ENCODE peak calls at places on chromosome 9, in seven cellular contexts. H is heart right ventricle; S is lower lobe of right lung; O is CD8-positive, alpha-beta T cell; D is CD4-positive, CD25-positive, alpha-beta regulatory T cell; F is neuronal stem cell; V is GM12878. L is an unnamed sample. For H3K4me1, the result is how much of the 10 kb centered on the place peaks cover.

GRCh38 chr9:125594211-125594610 is 112.8 kb downstream of the MAPKAP1 start:
- DNase-seq in H (no peak), S (no peak), O (no peak), D (no peak), F (no peak), V (no peak), L (no peak)

GRCh38 chr9:79632060-79632459 is 60.3 kb downstream of the TLE4 start:
- DNase-seq in H (no peak), S (no peak), O (no peak), D (no peak), F (no peak), V (no peak), L (no peak)

GRCh38 chr9:3894764-3895163 is 369.0 kb upstream of the RFX3 start:
- DNase-seq in H (no peak), S (no peak), O (no peak), D (no peak), F (no peak), V (no peak), L (no peak)

GRCh38 chr9:130570200-130570599 is 9.2 kb upstream of the FUBP3 start:
- DNase-seq in H (no peak), S (no peak), O (no peak), D (no peak), F (no peak), V (no peak), L (peak)

GRCh38 chr9:21778300-21778699 is 24.1 kb upstream of the MTAP start:
- DNase-seq in H (no peak), S (no peak), O (no peak), D (peak), F (no peak), V (no peak), L (no peak)

GRCh38 chr9:2216591-2216990 is 201.4 kb downstream of the SMARCA2 start:
- DNase-seq in H (no peak), S (no peak), O (no peak), D (no peak), F (no peak), V (no peak), L (peak)

GRCh38 chr9:967436-967835 is 9.0 kb upstream of the DMRT3 start:
- DNase-seq in H (no peak), S (no peak), O (no peak), D (no peak), F (no peak), V (no peak), L (no peak)

GRCh38 chr9:95061916-95062600 is 255.5 kb downstream of the FANCC start:
- DNase-seq in H (no peak), S (no peak), O (no peak), D (no peak), F (no peak), V (no peak), L (no peak)

GRCh38 chr9:131402073-131402472 is 8.2 kb downstream of the PRRC2B start:
- DNase-seq in H (no peak), S (no peak), O (no peak), D (no peak), F (no peak), V (no peak), L (peak)

GRCh38 chr9:71980266-71981018 is 69.0 kb downstream of the C9orf85 start:
- DNase-seq in H (no peak), S (no peak), O (no peak), D (no peak), F (no peak), V (no peak), L (no peak)

GRCh38 chr9:90024823-90025222 is 420.0 kb downstream of the GADD45G start:
- DNase-seq in H (no peak), S (no peak), O (no peak), D (no peak), F (no peak), V (no peak), L (no peak)

GRCh38 chr9:76687861-76688374 is 76.3 kb upstream of the PCA3 start:
- DNase-seq in H (no peak), S (no peak), O (no peak), D (no peak), F (no peak), V (no peak), L (peak)

GRCh38 chr9:77712533-77713130 is 64.5 kb upstream of the GNA14 start:
- DNase-seq in H (no peak), S (no peak), O (no peak), D (no peak), F (no peak), V (no peak), L (peak)

GRCh38 chr9:21383627-21384026 is 1.6 kb downstream of the IFNA2 start:
- DNase-seq in H (no peak), S (no peak), O (no peak), D (no peak), F (no peak), V (no peak), L (no peak)

GRCh38 chr9:116501871-116502270 is 185.2 kb upstream of the TRIM32 start:
- DNase-seq in H (no peak), S (no peak), O (no peak), D (no peak), F (no peak), V (no peak), L (peak)

GRCh38 chr9:120214331-120214730 is 365.6 kb downstream of the CDK5RAP2 start:
- DNase-seq in H (no peak), S (no peak), O (no peak), D (no peak), F (no peak), V (no peak), L (no peak)

GRCh38 chr9:2215941-2216441 is 200.8 kb downstream of the SMARCA2 start:
- DNase-seq in H (no peak), S (no peak), O (no peak), D (no peak), F (no peak), V (no peak), L (no peak)

GRCh38 chr9:93667006-93667405 is 90.6 kb downstream of the PHF2 start:
- DNase-seq in H (no peak), S (peak), O (no peak), D (no peak), F (no peak), V (no peak), L (no peak)

GRCh38 chr9:12863624-12864023 is 88.8 kb downstream of the LURAP1L start:
- DNase-seq in H (no peak), S (no peak), O (no peak), D (no peak), F (no peak), V (no peak), L (no peak)

GRCh38 chr9:133268335-133269056 is 6.5 kb downstream of the ABO start:
- DNase-seq in H (no peak), S (no peak), O (no peak), D (no peak), F (no peak), V (no peak), L (no peak)

GRCh38 chr9:91033270-91033669 is 231.7 kb downstream of the SYK start:
- DNase-seq in H (no peak), S (no peak), O (no peak), D (no peak), F (no peak), V (no peak), L (no peak)

GRCh38 chr9:14560194-14560593 is 133.0 kb downstream of the ZDHHC21 start:
- DNase-seq in H (no peak), S (no peak), O (no peak), D (peak), F (no peak), V (peak), L (no peak)

GRCh38 chr9:16883586-16883985 is 13.1 kb upstream of the BNC2 start:
- DNase-seq in H (no peak), S (no peak), O (no peak), D (no peak), F (no peak), V (no peak), L (no peak)
- H3K27ac ChIP-seq in H (no peak), S (no peak), O (no peak), D (no peak), F (no peak), V (no peak), L (no peak)

DNA sequence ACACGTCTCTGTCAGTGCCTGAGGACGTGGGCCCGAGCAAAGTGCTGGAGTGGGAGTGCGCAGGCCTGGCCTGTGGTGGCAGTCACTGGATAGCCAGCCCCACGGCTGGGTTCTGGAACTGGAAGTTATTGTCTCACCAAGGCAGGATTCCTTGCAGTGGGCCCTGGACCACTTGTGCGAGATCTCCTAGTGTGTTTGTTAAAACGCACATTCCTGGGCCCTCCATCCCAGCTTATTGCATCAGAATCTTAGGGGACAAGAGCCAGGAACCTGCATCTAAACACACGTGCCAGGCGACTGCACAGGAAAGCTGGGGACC is 26.9 kb downstream of the PTPA start:
- DNase-seq in H (no peak), S (no peak), O (no peak), D (no peak), F (no peak), V (no peak), L (no peak)
- H3K4me1 ChIP-seq in H (under half), S (half or more), O (under half), D (under half), F (under half), V (under half), L (under half)

GRCh38 chr9:35562895-35563746 is 41.9 kb upstream of the TESK1 start:
- DNase-seq in H (no peak), S (no peak), O (no peak), D (no peak), F (no peak), V (no peak), L (peak)
- H3K27ac ChIP-seq in H (peak), S (peak), O (no peak), D (no peak), F (no peak), V (no peak), L (no peak)

DNA sequence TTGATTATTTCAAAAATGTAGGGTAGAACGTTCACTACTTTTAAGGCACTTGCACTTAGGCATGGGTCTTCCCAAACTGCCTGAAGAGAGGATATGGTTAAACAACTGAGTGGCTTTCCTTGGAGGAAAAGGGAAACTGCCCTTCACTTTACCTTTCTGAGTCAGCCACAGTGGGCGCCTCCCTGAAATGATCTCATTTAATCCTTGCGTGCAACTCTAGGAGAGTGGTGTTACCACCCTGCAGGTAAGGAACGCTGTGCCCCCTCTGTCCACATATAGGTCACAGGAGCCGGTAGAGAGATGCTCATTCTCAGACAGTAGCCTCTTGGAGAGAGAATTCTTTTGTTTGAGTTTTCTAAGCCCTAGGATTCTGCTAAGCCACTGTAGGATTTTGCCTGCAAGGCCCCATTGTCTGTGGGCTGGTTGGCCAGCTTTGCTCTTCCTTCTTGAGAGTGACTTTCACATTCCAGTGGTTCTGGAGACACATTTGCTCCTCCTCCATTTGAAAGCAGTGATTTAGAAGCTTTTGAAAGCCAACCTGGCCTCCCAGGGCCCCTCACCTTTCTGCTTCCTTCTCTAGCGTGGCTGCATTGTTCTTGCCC is 110.3 kb upstream of the CTSL start:
- DNase-seq in H (no peak), S (no peak), O (no peak), D (no peak), F (no peak), V (no peak), L (no peak)
- H3K4me1 ChIP-seq in H (under half), S (half or more), O (under half), D (under half), F (under half), V (under half), L (under half)

GRCh38 chr9:32566770-32567169 is 6.2 kb downstream of the NDUFB6 start:
- DNase-seq in H (no peak), S (no peak), O (no peak), D (no peak), F (no peak), V (no peak), L (no peak)

GRCh38 chr9:32572900-32573523 is at the start of gene NDUFB6:
- DNase-seq in H (peak), S (peak), O (peak), D (peak), F (peak), V (peak), L (peak)

GRCh38 chr9:32571969-32572899 is 725 bp downstream of the NDUFB6 start:
- DNase-seq in H (peak), S (peak), O (peak), D (peak), F (peak), V (peak), L (peak)

GRCh38 chr9:32565967-32566366 is 7.0 kb downstream of the NDUFB6 start:
- DNase-seq in H (no peak), S (no peak), O (no peak), D (no peak), F (no peak), V (no peak), L (no peak)

DNA sequence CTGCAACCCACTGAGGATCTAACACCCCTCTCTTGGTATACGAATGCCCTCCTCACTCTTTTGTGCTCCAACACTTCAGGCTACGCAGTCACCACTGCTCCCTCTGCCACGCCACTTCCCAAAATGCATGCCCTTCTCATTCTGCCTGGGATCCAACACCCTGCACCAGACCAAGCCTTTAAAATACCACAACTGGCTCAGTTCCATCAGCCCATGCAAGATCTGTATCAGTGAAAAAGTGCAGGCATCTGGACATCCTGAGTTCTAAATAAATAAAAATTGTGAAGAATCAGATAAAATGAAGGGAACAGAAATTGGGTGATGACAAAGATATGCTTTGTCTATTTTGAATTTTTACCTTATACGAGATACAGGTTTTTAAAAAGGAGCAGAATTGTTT is 2.7 kb downstream of the NDUFB6 start:
- DNase-seq in H (no peak), S (no peak), O (no peak), D (no peak), F (no peak), V (no peak), L (no peak)
- H3K27ac ChIP-seq in H (no peak), S (no peak), O (no peak), D (no peak), F (no peak), V (no peak), L (no peak)

GRCh38 chr9:87267701-87268100 is 230.0 kb upstream of the DAPK1 start:
- DNase-seq in H (peak), S (no peak), O (no peak), D (no peak), F (no peak), V (no peak), L (no peak)
- H3K4me1 ChIP-seq in H (under half), S (under half), O (under half), D (under half), F (under half), V (under half), L (under half)

L was measured in foreskin keratinocyte.